ENCODE peak calls at places on chromosomes 12 and 14, in ten cellular contexts. N is Panc1, H is sigmoid colon, R is suprapubic skin, C is GM23338, G is prostate gland, S is spleen, W is breast epithelium, B is transverse colon, P is stomach. K is an unnamed sample.

GRCh38 chr12:133080051-133080618 is 588 bp upstream of the ZNF140 start:
- DNase-seq in B (peak; percentile 98), P (peak; percentile 97), R (peak; percentile 98), W (peak; percentile 97), H (peak; percentile 99), N (peak; percentile 92), G (peak; percentile 98), C (peak; percentile 99), S (peak; percentile 98), K (peak; percentile 99)

GRCh38 chr12:113990548-113991223 is 24.6 kb upstream of the RBM19 start:
- DNase-seq in B (no peak), R (no peak), H (no peak), G (no peak), N (no peak), W (no peak), P (no peak), C (no peak), S (no peak), K (no peak)

GRCh38 chr14:51873221-51873893 is 12.9 kb downstream of the GNG2 start:
- DNase-seq in H (no peak), P (no peak), B (no peak), S (no peak), W (no peak), N (no peak), R (no peak), G (no peak), C (no peak), K (no peak)

GRCh38 chr12:85519163-85519562 is 239.1 kb downstream of the ALX1 start:
- DNase-seq in S (no peak), C (peak; percentile 17), R (no peak), N (no peak), W (no peak), B (no peak), G (no peak), P (no peak), H (no peak), K (no peak)

GRCh38 chr14:90274808-90275454 is 18.6 kb downstream of the PSMC1 start:
- DNase-seq in C (no peak), G (no peak), N (no peak), H (no peak), S (no peak), W (no peak), R (no peak), B (no peak), P (no peak), K (peak; percentile 90)

GRCh38 chr12:55876110-55876509 is 33.4 kb upstream of the MMP19 start:
- DNase-seq in H (no peak), C (no peak), P (no peak), S (no peak), W (no peak), N (no peak), R (no peak), B (no peak), G (no peak), K (no peak)

GRCh38 chr12:24562761-24563392 is 386.0 kb downstream of the BCAT1 start:
- DNase-seq in R (no peak), P (no peak), H (no peak), C (peak; percentile 56), S (peak; percentile 80), W (no peak), G (peak; percentile 38), N (no peak), B (peak; percentile 16), K (no peak)

GRCh38 chr12:89162704-89163261 is 189.5 kb downstream of the DUSP6 start:
- DNase-seq in W (no peak), N (peak; percentile 5), S (no peak), H (peak; percentile 90), R (peak; percentile 79), P (peak; percentile 27), G (peak; percentile 18), B (peak; percentile 44), C (no peak), K (peak; percentile 93)

GRCh38 chr12:46259713-46260112 is 9.1 kb downstream of the SLC38A1 start:
- DNase-seq in P (no peak), C (no peak), B (no peak), H (no peak), W (no peak), N (no peak), R (no peak), G (no peak), S (no peak), K (no peak)

GRCh38 chr14:94173885-94174621 is at the start of gene PPP4R4:
- DNase-seq in W (peak; percentile 64), H (peak; percentile 90), B (peak; percentile 83), C (peak; percentile 97), R (peak; percentile 89), S (peak; percentile 94), G (peak; percentile 76), N (no peak), P (peak; percentile 86), K (no peak)
- TF ChIP-seq POLR2AphosphoS5 in W (no peak), H (no peak), B (no peak), C (peak; percentile 67), R (no peak), S (peak; percentile 39), G (no peak), N (no peak), P (no peak), K (no peak)

GRCh38 chr14:105397350-105397931 is 897 bp upstream of the TEX22 start:
- DNase-seq in H (no peak), N (no peak), B (no peak), S (peak; percentile 83), C (no peak), G (no peak), W (no peak), R (no peak), P (no peak), K (no peak)
- H3K4me1 ChIP-seq in H (peaks cover 19% of the 10 kb centered on the region), N (peaks cover 3% of the 10 kb centered on the region), B (peaks cover 16% of the 10 kb centered on the region), S (peaks cover 31% of the 10 kb centered on the region), C (no peaks in the 10 kb centered on the region), G (peaks cover 8% of the 10 kb centered on the region), W (peaks cover 4% of the 10 kb centered on the region), R (peaks cover 21% of the 10 kb centered on the region), P (peaks cover 24% of the 10 kb centered on the region), K (peaks cover 34% of the 10 kb centered on the region)

GRCh38 chr12:110351119-110351518 is 52.4 kb downstream of the ANAPC7 start:
- DNase-seq in C (no peak), H (no peak), W (no peak), B (no peak), G (no peak), P (no peak), N (no peak), R (no peak), S (no peak), K (no peak)
- TF ChIP-seq POLR2AphosphoS5 in C (no peak), H (no peak), W (no peak), B (no peak), G (no peak), P (no peak), N (no peak), R (no peak), S (no peak), K (no peak)

GRCh38 chr14:101365329-101366158 is 195.8 kb upstream of the DIO3 start:
- DNase-seq in P (no peak), S (peak; percentile 63), W (no peak), R (no peak), C (no peak), H (peak; percentile 83), N (no peak), G (no peak), B (no peak), K (peak; percentile 84)

GRCh38 chr14:101363261-101363555 is 198.1 kb upstream of the DIO3 start:
- DNase-seq in G (no peak), C (no peak), P (no peak), N (no peak), B (no peak), W (no peak), H (no peak), S (no peak), R (no peak), K (no peak)

GRCh38 chr14:101362529-101363260 is 198.6 kb upstream of the DIO3 start:
- DNase-seq in S (peak; percentile 64), B (no peak), C (no peak), H (peak; percentile 65), R (no peak), P (no peak), W (no peak), N (no peak), G (no peak), K (peak; percentile 89)

GRCh38 chr14:101363880-101364391 is 197.4 kb upstream of the DIO3 start:
- DNase-seq in G (no peak), W (no peak), R (no peak), N (no peak), S (peak; percentile 66), H (peak; percentile 63), C (no peak), B (no peak), P (no peak), K (peak; percentile 68)

DNA sequence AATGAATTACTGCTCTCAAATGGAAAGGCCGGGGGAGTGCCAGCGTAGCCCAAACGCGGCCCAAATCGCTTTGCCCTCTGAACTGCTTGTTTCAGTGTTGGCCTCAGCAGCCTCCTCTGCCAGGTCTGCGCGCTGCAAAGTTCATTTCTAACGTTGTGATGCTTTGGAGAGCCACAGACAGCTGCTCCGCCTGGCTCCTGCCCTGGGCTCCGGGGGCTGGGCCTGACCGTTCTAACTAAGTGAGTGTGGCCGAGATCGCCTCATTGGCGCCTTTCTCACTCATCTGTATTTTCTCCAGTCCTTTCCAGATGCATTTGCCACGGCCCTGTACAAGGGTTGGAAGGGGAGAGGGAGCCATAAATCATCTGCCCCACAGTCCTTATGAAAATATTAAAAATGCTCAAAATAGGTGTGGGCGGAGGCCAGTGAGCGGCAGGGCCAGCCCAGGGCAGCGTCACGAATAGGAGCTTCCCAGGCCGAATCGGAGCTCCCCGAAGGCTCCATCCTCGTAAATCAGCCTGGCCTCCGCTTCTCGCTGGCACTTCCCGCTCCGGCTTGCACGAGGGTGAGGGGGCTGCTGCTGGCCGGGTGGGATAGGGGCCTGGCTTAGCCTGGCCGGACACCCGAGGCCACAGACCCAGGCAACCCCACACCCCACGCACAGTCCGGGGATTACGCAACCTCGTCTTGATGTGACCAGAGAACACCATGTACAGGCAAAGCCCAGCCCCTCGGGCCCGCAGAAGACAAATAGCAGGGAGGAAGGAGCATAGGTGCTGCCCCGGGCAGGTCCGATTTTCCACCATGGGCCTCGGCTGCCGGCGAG is 196.6 kb upstream of the DIO3 start:
- DNase-seq in G (no peak), H (peak; percentile 98), S (peak; percentile 72), B (peak; percentile 57), R (peak; percentile 94), W (no peak), N (no peak), P (no peak), C (no peak), K (peak; percentile 95)
- H3K4me1 ChIP-seq in G (no peaks in the 10 kb centered on the region), H (peaks cover 65% of the 10 kb centered on the region), S (no peaks in the 10 kb centered on the region), B (peaks cover 32% of the 10 kb centered on the region), R (peaks cover 21% of the 10 kb centered on the region), W (no peaks in the 10 kb centered on the region), N (peaks cover under 1% of the 10 kb centered on the region), P (peaks cover 14% of the 10 kb centered on the region), C (no peaks in the 10 kb centered on the region), K (peaks cover 54% of the 10 kb centered on the region)